ENCODE peak calls at places on chromosomes 2 and 18, in six cellular contexts. One of them, this sample, is unnamed.

GRCh38 chr18:56162871-56163270 is 475.5 kb downstream of the TXNL1 start:
- DNase-seq in fibroblast of villous mesenchyme: peak; percentile 69
- DNase-seq in K562: no peak
- DNase-seq in mucosa of descending colon: no peak
- DNase-seq in adrenal gland: no peak
- DNase-seq in retinal pigment epithelial cell: no peak
- DNase-seq in this sample: no peak

GRCh38 chr2:235549735-235550377 is 56.0 kb downstream of the AGAP1 start:
- DNase-seq in fibroblast of villous mesenchyme: no peak
- DNase-seq in K562: no peak
- DNase-seq in mucosa of descending colon: no peak
- DNase-seq in adrenal gland: no peak
- DNase-seq in retinal pigment epithelial cell: no peak
- DNase-seq in this sample: no peak

GRCh38 chr2:120189189-120189588 is 34.0 kb downstream of the TMEM185B start:
- DNase-seq in fibroblast of villous mesenchyme: no peak
- DNase-seq in K562: no peak
- DNase-seq in mucosa of descending colon: no peak
- DNase-seq in adrenal gland: no peak
- DNase-seq in retinal pigment epithelial cell: no peak
- DNase-seq in this sample: no peak

GRCh38 chr18:51724790-51725721 is 527.6 kb upstream of the MEX3C start:
- DNase-seq in fibroblast of villous mesenchyme: no peak
- DNase-seq in K562: no peak
- DNase-seq in mucosa of descending colon: no peak
- DNase-seq in adrenal gland: no peak
- DNase-seq in retinal pigment epithelial cell: no peak
- DNase-seq in this sample: no peak

GRCh38 chr2:39618736-39619135 is 47.0 kb upstream of the TMEM178A start:
- DNase-seq in fibroblast of villous mesenchyme: no peak
- DNase-seq in K562: no peak
- DNase-seq in mucosa of descending colon: no peak
- DNase-seq in adrenal gland: no peak
- DNase-seq in retinal pigment epithelial cell: no peak
- DNase-seq in this sample: no peak

GRCh38 chr2:158102446-158102845 is 770 bp downstream of the UPP2 start:
- DNase-seq in fibroblast of villous mesenchyme: no peak
- DNase-seq in K562: no peak
- DNase-seq in mucosa of descending colon: no peak
- DNase-seq in adrenal gland: no peak
- DNase-seq in retinal pigment epithelial cell: peak; percentile 22
- DNase-seq in this sample: no peak

GRCh38 chr2:63052411-63053234 is 2.0 kb downstream of the OTX1 start:
- DNase-seq in fibroblast of villous mesenchyme: no peak
- DNase-seq in K562: no peak
- DNase-seq in mucosa of descending colon: no peak
- DNase-seq in adrenal gland: no peak
- DNase-seq in retinal pigment epithelial cell: no peak
- DNase-seq in this sample: no peak

GRCh38 chr2:20439193-20439475 is 7.7 kb upstream of the RHOB start:
- DNase-seq in fibroblast of villous mesenchyme: peak; percentile 38
- DNase-seq in K562: no peak
- DNase-seq in mucosa of descending colon: no peak
- DNase-seq in adrenal gland: no peak
- DNase-seq in retinal pigment epithelial cell: no peak
- DNase-seq in this sample: no peak

GRCh38 chr2:16661536-16661935 is 4.1 kb downstream of the CYRIA start:
- DNase-seq in fibroblast of villous mesenchyme: no peak
- DNase-seq in K562: no peak
- DNase-seq in mucosa of descending colon: no peak
- DNase-seq in adrenal gland: no peak
- DNase-seq in retinal pigment epithelial cell: no peak
- DNase-seq in this sample: peak; percentile 87

GRCh38 chr18:59352250-59352855 is 6.7 kb downstream of the LMAN1 start:
- DNase-seq in fibroblast of villous mesenchyme: no peak
- DNase-seq in K562: no peak
- DNase-seq in mucosa of descending colon: no peak
- DNase-seq in adrenal gland: no peak
- DNase-seq in retinal pigment epithelial cell: no peak
- DNase-seq in this sample: no peak

GRCh38 chr2:137229834-137230233 is 464.5 kb downstream of the THSD7B start:
- DNase-seq in fibroblast of villous mesenchyme: peak; percentile 32
- DNase-seq in K562: no peak
- DNase-seq in mucosa of descending colon: no peak
- DNase-seq in adrenal gland: no peak
- DNase-seq in retinal pigment epithelial cell: no peak
- DNase-seq in this sample: no peak

GRCh38 chr18:75089748-75090327 is 119.1 kb downstream of the PTGR3 start:
- DNase-seq in fibroblast of villous mesenchyme: no peak
- DNase-seq in K562: no peak
- DNase-seq in mucosa of descending colon: no peak
- DNase-seq in adrenal gland: no peak
- DNase-seq in retinal pigment epithelial cell: no peak
- DNase-seq in this sample: no peak

GRCh38 chr2:227150222-227150936 is 13.6 kb downstream of the COL4A4 start:
- DNase-seq in fibroblast of villous mesenchyme: no peak
- DNase-seq in K562: no peak
- DNase-seq in mucosa of descending colon: no peak
- DNase-seq in adrenal gland: no peak
- DNase-seq in retinal pigment epithelial cell: no peak
- DNase-seq in this sample: no peak

GRCh38 chr2:98869272-98869641 is 66.8 kb downstream of the CRACDL start:
- DNase-seq in fibroblast of villous mesenchyme: no peak
- DNase-seq in K562: no peak
- DNase-seq in mucosa of descending colon: peak; percentile 90
- DNase-seq in adrenal gland: no peak
- DNase-seq in retinal pigment epithelial cell: peak; percentile 52
- DNase-seq in this sample: no peak

GRCh38 chr2:148391324-148391723 is 253.2 kb upstream of the EPC2 start:
- DNase-seq in fibroblast of villous mesenchyme: peak; percentile 58
- DNase-seq in K562: no peak
- DNase-seq in mucosa of descending colon: no peak
- DNase-seq in adrenal gland: no peak
- DNase-seq in retinal pigment epithelial cell: no peak
- DNase-seq in this sample: no peak

GRCh38 chr2:95799490-95799889 is 192.1 kb downstream of the ANKRD36C start:
- DNase-seq in fibroblast of villous mesenchyme: no peak
- DNase-seq in K562: no peak
- DNase-seq in mucosa of descending colon: no peak
- DNase-seq in adrenal gland: no peak
- DNase-seq in retinal pigment epithelial cell: no peak
- DNase-seq in this sample: no peak

GRCh38 chr2:54569745-54570296 is 113.7 kb downstream of the SPTBN1 start:
- DNase-seq in fibroblast of villous mesenchyme: no peak
- DNase-seq in K562: no peak
- DNase-seq in mucosa of descending colon: peak; percentile 63
- DNase-seq in adrenal gland: no peak
- DNase-seq in retinal pigment epithelial cell: no peak
- DNase-seq in this sample: no peak

GRCh38 chr18:2534906-2535305 is 36.4 kb downstream of the METTL4 start:
- DNase-seq in fibroblast of villous mesenchyme: no peak
- DNase-seq in K562: no peak
- DNase-seq in mucosa of descending colon: no peak
- DNase-seq in adrenal gland: no peak
- DNase-seq in retinal pigment epithelial cell: no peak
- DNase-seq in this sample: no peak

GRCh38 chr2:156891609-156892008 is 365.9 kb upstream of the GALNT5 start:
- DNase-seq in fibroblast of villous mesenchyme: no peak
- DNase-seq in K562: no peak
- DNase-seq in mucosa of descending colon: no peak
- DNase-seq in adrenal gland: no peak
- DNase-seq in retinal pigment epithelial cell: no peak
- DNase-seq in this sample: no peak

GRCh38 chr18:50218432-50219197 is 23.7 kb upstream of the MYO5B start:
- DNase-seq in fibroblast of villous mesenchyme: peak; percentile 32
- DNase-seq in K562: no peak
- DNase-seq in mucosa of descending colon: peak; percentile 27
- DNase-seq in adrenal gland: peak; percentile 24
- DNase-seq in retinal pigment epithelial cell: no peak
- DNase-seq in this sample: peak; percentile 3

GRCh38 chr18:13563390-13563805 is 163.0 kb downstream of the FAM210A start:
- DNase-seq in fibroblast of villous mesenchyme: no peak
- DNase-seq in K562: no peak
- DNase-seq in mucosa of descending colon: no peak
- DNase-seq in adrenal gland: no peak
- DNase-seq in retinal pigment epithelial cell: no peak
- DNase-seq in this sample: no peak

GRCh38 chr18:75687626-75688025 is 260.1 kb upstream of the SMIM21 start:
- DNase-seq in fibroblast of villous mesenchyme: no peak
- DNase-seq in K562: no peak
- DNase-seq in mucosa of descending colon: no peak
- DNase-seq in adrenal gland: no peak
- DNase-seq in retinal pigment epithelial cell: no peak
- DNase-seq in this sample: no peak

GRCh38 chr2:89851583-89851905 is 1160.1 kb downstream of the RPIA start:
- DNase-seq in fibroblast of villous mesenchyme: no peak
- DNase-seq in K562: no peak
- DNase-seq in mucosa of descending colon: no peak
- DNase-seq in adrenal gland: no peak
- DNase-seq in retinal pigment epithelial cell: no peak
- DNase-seq in this sample: no peak

GRCh38 chr2:14427982-14428567 is 204.4 kb upstream of the LRATD1 start:
- DNase-seq in fibroblast of villous mesenchyme: peak; percentile 11
- DNase-seq in K562: no peak
- DNase-seq in mucosa of descending colon: no peak
- DNase-seq in adrenal gland: peak; percentile 12
- DNase-seq in retinal pigment epithelial cell: peak; percentile 37
- DNase-seq in this sample: no peak

DNA sequence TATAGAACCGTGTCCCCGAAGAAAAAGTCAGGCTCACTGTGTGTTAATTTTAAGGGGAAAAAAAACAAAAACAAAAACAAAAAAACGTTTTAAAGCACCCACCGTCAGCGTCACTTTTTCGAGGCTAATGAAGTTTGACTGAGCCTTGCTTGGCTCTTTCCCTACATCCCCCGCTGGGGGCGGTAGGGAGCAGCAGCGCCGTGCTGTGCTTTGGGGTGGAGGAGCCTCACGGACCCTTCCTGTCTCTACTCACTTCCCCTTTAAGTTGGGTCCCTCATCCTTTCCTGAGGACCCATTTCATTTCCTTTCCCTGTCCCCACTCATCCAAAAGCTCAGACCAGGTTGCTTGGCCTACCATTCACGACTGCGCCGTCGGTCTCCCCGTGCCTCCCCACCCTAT is 82.8 kb upstream of the RPL31 start:
- DNase-seq in fibroblast of villous mesenchyme: no peak
- DNase-seq in K562: peak; percentile 41
- DNase-seq in mucosa of descending colon: no peak
- DNase-seq in adrenal gland: no peak
- DNase-seq in retinal pigment epithelial cell: no peak
- DNase-seq in this sample: no peak
- TF ChIP-seq CTCF in fibroblast of villous mesenchyme: peak; percentile 45
- TF ChIP-seq CTCF in K562: peak; percentile 55
- TF ChIP-seq CTCF in mucosa of descending colon: no peak
- TF ChIP-seq CTCF in adrenal gland: peak; percentile 31
- TF ChIP-seq CTCF in retinal pigment epithelial cell: peak; percentile 61
- TF ChIP-seq CTCF in this sample: peak; percentile 6

GRCh38 chr2:88606371-88607030 is 20.8 kb downstream of the EIF2AK3 start:
- DNase-seq in fibroblast of villous mesenchyme: no peak
- DNase-seq in K562: no peak
- DNase-seq in mucosa of descending colon: no peak
- DNase-seq in adrenal gland: no peak
- DNase-seq in retinal pigment epithelial cell: no peak
- DNase-seq in this sample: no peak
- H3K4me3 ChIP-seq in fibroblast of villous mesenchyme: no peak overlapping the region
- H3K4me3 ChIP-seq in K562: no peak overlapping the region
- H3K4me3 ChIP-seq in mucosa of descending colon: no peak overlapping the region
- H3K4me3 ChIP-seq in adrenal gland: no peak overlapping the region
- H3K4me3 ChIP-seq in retinal pigment epithelial cell: no peak overlapping the region
- H3K4me3 ChIP-seq in this sample: no peak overlapping the region

DNA sequence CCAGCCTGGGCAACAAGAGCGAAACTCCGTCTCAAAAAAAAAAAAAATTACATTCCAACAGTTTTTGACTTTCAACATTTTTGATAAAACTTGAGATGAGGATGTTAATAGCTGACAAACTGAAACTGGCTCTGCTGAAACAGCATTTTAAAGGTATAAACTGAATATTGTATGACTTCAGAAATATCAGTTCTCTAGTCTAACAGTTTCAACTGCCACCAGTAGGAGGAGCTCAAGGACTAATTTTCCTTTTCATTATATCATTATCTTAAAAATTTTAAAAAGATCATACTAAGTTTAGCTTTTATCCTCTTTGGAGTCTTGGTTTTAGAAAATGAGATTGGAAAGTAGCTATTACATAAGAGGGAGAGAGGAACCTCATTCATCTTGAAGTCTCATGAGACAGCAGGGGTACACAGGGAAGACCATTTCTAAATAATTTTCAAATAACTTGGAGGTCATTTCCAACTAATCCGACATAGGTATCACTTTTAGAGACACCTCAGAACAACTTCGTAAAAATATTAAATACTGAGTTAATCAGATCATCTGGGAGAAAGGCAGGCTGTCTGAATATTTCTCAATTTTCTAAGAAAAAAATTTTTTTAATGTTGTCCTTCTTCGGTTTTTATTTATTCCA is 37.6 kb upstream of the MCM6 start:
- DNase-seq in fibroblast of villous mesenchyme: peak; percentile 53
- DNase-seq in K562: peak; percentile 27
- DNase-seq in mucosa of descending colon: no peak
- DNase-seq in adrenal gland: peak; percentile 24
- DNase-seq in retinal pigment epithelial cell: no peak
- DNase-seq in this sample: no peak
- TF ChIP-seq CTCF in fibroblast of villous mesenchyme: peak; percentile 76
- TF ChIP-seq CTCF in K562: peak; percentile 76
- TF ChIP-seq CTCF in mucosa of descending colon: peak; percentile 37
- TF ChIP-seq CTCF in adrenal gland: peak; percentile 83
- TF ChIP-seq CTCF in retinal pigment epithelial cell: peak; percentile 68
- TF ChIP-seq CTCF in this sample: peak; percentile 56

GRCh38 chr2:79511320-79511951 is 1.4 kb upstream of the CTNNA2 start:
- DNase-seq in fibroblast of villous mesenchyme: peak; percentile 27
- DNase-seq in K562: peak; percentile 35
- DNase-seq in mucosa of descending colon: peak; percentile 48
- DNase-seq in adrenal gland: peak; percentile 48
- DNase-seq in retinal pigment epithelial cell: peak; percentile 12
- DNase-seq in this sample: peak; percentile 61

DNA sequence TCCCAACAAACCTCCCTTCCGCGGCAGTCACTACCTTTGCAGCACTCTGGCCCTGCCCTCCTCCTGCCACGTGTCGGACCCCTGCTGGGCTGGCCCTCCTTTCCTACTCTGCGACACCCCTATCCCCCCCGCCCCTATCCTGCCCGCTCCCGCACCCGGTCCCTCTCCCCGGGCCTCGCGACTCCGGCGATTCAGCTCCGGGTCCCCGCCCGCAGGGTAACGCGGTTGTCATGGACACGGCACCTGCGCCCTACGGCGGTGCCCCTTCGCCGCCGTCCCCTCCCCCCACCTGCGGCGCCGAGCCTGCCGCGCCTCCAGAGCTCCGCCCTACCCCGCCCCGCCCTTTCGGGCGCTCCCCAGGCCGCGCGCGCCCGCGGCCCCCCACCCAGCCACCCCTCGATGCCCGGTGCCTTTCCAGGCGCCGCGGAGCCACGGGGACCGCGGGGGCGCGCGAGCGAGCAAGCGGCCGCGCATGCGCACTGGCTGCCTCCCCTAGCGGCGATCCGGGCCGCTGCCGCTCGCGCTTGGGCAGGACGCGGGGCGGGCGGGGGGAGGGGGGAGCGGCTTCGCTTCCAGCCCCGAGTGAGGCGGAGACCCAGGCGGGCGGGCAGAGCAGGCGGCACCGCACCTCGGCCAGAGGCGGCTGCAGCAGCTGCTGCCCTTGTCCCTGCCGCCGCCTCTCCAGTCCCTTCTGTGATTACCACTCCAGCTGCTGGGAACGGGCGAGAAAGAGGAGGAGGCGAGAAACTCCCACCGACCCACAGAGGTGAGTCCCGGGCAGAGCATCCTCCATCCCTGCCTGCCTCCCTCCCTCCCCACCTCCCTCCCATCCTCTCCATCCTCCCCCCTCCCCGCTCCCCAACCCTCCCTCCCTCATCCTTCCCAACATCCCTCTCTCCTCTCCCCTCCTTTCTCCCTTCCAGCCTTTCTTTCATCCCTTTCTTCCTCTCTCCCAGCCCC is at the start of gene CTNNA2:
- DNase-seq in fibroblast of villous mesenchyme: no peak
- DNase-seq in K562: peak; percentile 96
- DNase-seq in mucosa of descending colon: peak; percentile 43
- DNase-seq in adrenal gland: peak; percentile 69
- DNase-seq in retinal pigment epithelial cell: peak; percentile 0
- DNase-seq in this sample: no peak
- H3K4me3 ChIP-seq in fibroblast of villous mesenchyme: no peak within 1 kb of the TSS
- H3K4me3 ChIP-seq in K562: peak within 1 kb of the TSS; percentile 40
- H3K4me3 ChIP-seq in mucosa of descending colon: no peak within 1 kb of the TSS
- H3K4me3 ChIP-seq in adrenal gland: no peak within 1 kb of the TSS
- H3K4me3 ChIP-seq in retinal pigment epithelial cell: peak within 1 kb of the TSS; percentile 45
- H3K4me3 ChIP-seq in this sample: no peak within 1 kb of the TSS